ENCODE peak calls at places on chromosome 2, in four cellular contexts. One of them, this sample, is unnamed.

GRCh38 chr2:38076250-38076709 is 329 bp upstream of the CYP1B1 start:
- DNase-seq in GM23338: peak; percentile 95
- DNase-seq in GM12878: no peak
- DNase-seq in K562: no peak
- DNase-seq in this sample: no peak

GRCh38 chr2:224284134-224284946 is 117.6 kb downstream of the FAM124B start:
- DNase-seq in GM23338: peak; percentile 63
- DNase-seq in GM12878: no peak
- DNase-seq in K562: peak; percentile 6
- DNase-seq in this sample: peak; percentile 30

GRCh38 chr2:231530099-231531085 is at the start of gene NMUR1:
- DNase-seq in GM23338: peak; percentile 80
- DNase-seq in GM12878: no peak
- DNase-seq in K562: peak; percentile 83
- DNase-seq in this sample: no peak

GRCh38 chr2:121471571-121472464 is 58.9 kb upstream of the RNU4ATAC start:
- DNase-seq in GM23338: peak; percentile 36
- DNase-seq in GM12878: no peak
- DNase-seq in K562: no peak
- DNase-seq in this sample: no peak

GRCh38 chr2:57549642-57550102 is 496.9 kb upstream of the VRK2 start:
- DNase-seq in GM23338: peak; percentile 58
- DNase-seq in GM12878: peak; percentile 20
- DNase-seq in K562: no peak
- DNase-seq in this sample: no peak

GRCh38 chr2:67571785-67572718 is 174.9 kb downstream of the ETAA1 start:
- DNase-seq in GM23338: no peak
- DNase-seq in GM12878: no peak
- DNase-seq in K562: no peak
- DNase-seq in this sample: no peak

GRCh38 chr2:7288484-7288883 is 371.3 kb downstream of the RNF144A start:
- DNase-seq in GM23338: no peak
- DNase-seq in GM12878: no peak
- DNase-seq in K562: no peak
- DNase-seq in this sample: no peak

GRCh38 chr2:62293490-62294212 is 97.7 kb downstream of the B3GNT2 start:
- DNase-seq in GM23338: peak; percentile 83
- DNase-seq in GM12878: no peak
- DNase-seq in K562: no peak
- DNase-seq in this sample: no peak

GRCh38 chr2:161416633-161417427 is 733 bp downstream of the TBR1 start:
- DNase-seq in GM23338: peak; percentile 53
- DNase-seq in GM12878: no peak
- DNase-seq in K562: no peak
- DNase-seq in this sample: no peak

GRCh38 chr2:238305092-238305862 is 15.0 kb upstream of the TRAF3IP1 start:
- DNase-seq in GM23338: peak; percentile 51
- DNase-seq in GM12878: no peak
- DNase-seq in K562: no peak
- DNase-seq in this sample: no peak

GRCh38 chr2:132668986-132669853 is 785 bp downstream of the LYPD1 start:
- DNase-seq in GM23338: peak; percentile 68
- DNase-seq in GM12878: no peak
- DNase-seq in K562: no peak
- DNase-seq in this sample: no peak

GRCh38 chr2:168525020-168525419 is 68.9 kb downstream of the CERS6 start:
- DNase-seq in GM23338: peak; percentile 39
- DNase-seq in GM12878: no peak
- DNase-seq in K562: no peak
- DNase-seq in this sample: no peak

GRCh38 chr2:74499940-74500577 is 656 bp upstream of the LBX2 start:
- DNase-seq in GM23338: peak; percentile 25
- DNase-seq in GM12878: no peak
- DNase-seq in K562: no peak
- DNase-seq in this sample: no peak
- H3K4me3 ChIP-seq in GM23338: peak overlapping the region; percentile 69
- H3K4me3 ChIP-seq in GM12878: no peak overlapping the region
- H3K4me3 ChIP-seq in K562: no peak overlapping the region
- H3K4me3 ChIP-seq in this sample: peak overlapping the region; percentile 43

DNA sequence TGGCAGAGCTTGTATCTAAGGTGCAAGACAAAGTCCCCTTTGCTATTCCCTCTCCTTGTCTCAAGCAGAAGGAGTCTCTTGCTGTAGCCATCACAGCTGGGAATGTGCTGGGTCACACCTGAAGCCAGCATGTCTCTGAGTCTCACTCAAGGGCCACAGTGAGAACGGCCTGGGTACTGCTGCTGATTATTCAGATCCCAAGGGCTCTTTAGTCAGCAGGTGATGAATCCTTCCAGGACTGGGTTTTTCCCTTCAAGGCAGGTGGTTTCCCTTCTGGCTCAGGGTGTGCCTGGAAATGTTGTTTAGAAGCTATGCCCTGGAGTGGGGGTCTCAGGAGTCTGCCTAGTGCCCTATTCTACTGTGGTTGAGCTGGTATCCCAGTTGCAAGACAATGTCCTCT is 356.3 kb downstream of the PARD3B start:
- DNase-seq in GM23338: no peak
- DNase-seq in GM12878: no peak
- DNase-seq in K562: no peak
- DNase-seq in this sample: no peak
- TF ChIP-seq REST in GM23338: no peak
- TF ChIP-seq REST in GM12878: no peak
- TF ChIP-seq REST in K562: no peak
- TF ChIP-seq REST in this sample: no peak

DNA sequence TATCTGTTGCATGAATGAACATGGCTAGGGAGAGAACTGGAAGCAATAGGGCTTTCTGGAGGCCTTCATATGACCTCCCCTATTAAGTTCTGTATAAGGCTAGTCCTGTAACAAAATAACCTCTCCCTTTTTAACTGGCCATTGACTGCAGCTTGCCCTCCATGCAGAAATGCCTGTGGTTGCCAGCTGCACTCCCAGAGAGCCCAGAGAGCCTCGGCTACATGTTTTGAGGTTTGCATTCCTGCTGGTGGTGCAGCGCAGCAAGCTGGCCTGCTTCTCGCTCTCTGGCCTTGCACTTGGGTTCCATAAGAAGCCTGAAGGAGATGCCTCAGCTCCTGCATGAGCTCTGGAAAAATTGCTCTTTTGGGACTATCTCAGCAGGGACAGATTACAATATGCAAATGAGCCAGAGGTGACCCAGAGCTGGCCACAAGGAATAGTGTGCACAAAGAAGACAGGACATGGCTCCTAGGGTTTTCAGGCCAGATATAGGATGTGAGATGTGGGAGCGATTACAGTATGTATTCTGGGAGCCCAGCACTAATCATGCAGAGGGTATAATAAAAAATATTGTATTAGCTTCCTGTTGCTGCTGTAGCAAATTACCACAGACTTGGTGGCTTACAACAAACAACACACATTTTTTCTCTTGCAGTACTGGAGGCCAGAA is 186.7 kb downstream of the INSIG2 start:
- DNase-seq in GM23338: no peak
- DNase-seq in GM12878: no peak
- DNase-seq in K562: no peak
- DNase-seq in this sample: no peak
- H3K4me1 ChIP-seq in GM23338: peaks cover 3% of the 10 kb centered on the region
- H3K4me1 ChIP-seq in GM12878: no peaks in the 10 kb centered on the region
- H3K4me1 ChIP-seq in K562: no peaks in the 10 kb centered on the region
- H3K4me1 ChIP-seq in this sample: no peaks in the 10 kb centered on the region

GRCh38 chr2:127814677-127815076 is 3.7 kb upstream of the WDR33 start:
- DNase-seq in GM23338: no peak
- DNase-seq in GM12878: no peak
- DNase-seq in K562: no peak
- DNase-seq in this sample: no peak

GRCh38 chr2:127811397-127811860 is 458 bp upstream of the WDR33 start:
- DNase-seq in GM23338: peak; percentile 49
- DNase-seq in GM12878: no peak
- DNase-seq in K562: no peak
- DNase-seq in this sample: no peak

GRCh38 chr2:127810156-127810636 is 775 bp downstream of the WDR33 start:
- DNase-seq in GM23338: peak; percentile 67
- DNase-seq in GM12878: no peak
- DNase-seq in K562: no peak
- DNase-seq in this sample: no peak

GRCh38 chr2:127810637-127811396 is at the start of gene WDR33:
- DNase-seq in GM23338: peak; percentile 98
- DNase-seq in GM12878: peak; percentile 87
- DNase-seq in K562: peak; percentile 96
- DNase-seq in this sample: peak; percentile 66

DNA sequence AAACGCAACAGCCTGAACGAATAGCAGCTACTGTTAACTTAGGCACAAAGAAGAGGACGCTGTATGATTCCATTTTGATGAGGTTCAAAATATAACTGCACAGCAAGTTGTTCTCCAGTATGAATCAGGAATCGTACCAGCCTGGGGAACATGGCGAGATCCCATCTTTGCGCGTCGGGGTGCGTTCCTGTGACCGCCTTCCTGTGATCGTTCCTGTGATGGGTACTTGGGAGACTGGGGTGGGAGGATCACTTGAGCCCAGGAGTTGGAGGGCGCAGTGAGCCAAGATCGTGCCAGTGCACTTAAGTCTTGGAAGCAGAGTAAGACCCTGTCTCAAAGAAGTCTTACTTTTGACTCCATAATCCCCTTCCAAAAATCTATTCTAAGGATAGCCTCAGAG is 951 bp upstream of the WDR33 start:
- DNase-seq in GM23338: no peak
- DNase-seq in GM12878: no peak
- DNase-seq in K562: no peak
- DNase-seq in this sample: no peak
- H3K4me3 ChIP-seq in GM23338: peak overlapping the region; percentile 84
- H3K4me3 ChIP-seq in GM12878: peak overlapping the region; percentile 84
- H3K4me3 ChIP-seq in K562: peak overlapping the region; percentile 89
- H3K4me3 ChIP-seq in this sample: peak overlapping the region; percentile 84

DNA sequence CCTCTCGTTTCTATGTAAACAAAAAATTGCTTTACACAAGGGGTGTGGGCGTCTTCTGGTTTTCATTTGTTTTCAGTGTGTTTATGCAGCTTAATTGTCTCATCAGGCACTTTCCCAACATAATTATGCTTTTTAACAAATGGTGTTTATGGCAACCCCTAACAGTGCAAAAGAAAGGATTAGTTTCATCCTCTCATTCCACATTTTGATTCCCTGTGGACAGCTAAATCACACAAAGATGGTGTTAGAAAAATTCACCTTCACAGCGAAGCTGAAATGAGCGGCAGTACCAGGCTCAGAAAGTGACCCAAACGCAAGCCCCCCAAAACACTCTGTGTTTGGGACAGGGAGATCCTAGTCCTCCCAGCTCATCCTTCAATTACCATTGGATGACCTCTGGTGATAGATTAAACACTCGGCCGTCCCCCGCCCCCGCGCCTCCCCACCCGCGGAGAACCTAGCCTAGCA is 708 bp downstream of the FTCDNL1 start:
- DNase-seq in GM23338: no peak
- DNase-seq in GM12878: no peak
- DNase-seq in K562: no peak
- DNase-seq in this sample: no peak
- TF ChIP-seq REST in GM23338: no peak
- TF ChIP-seq REST in GM12878: no peak
- TF ChIP-seq REST in K562: no peak
- TF ChIP-seq REST in this sample: no peak

GRCh38 chr2:197306024-197306690 is 4.4 kb downstream of the ANKRD44 start:
- DNase-seq in GM23338: no peak
- DNase-seq in GM12878: no peak
- DNase-seq in K562: no peak
- DNase-seq in this sample: no peak

GRCh38 chr2:197307236-197307932 is 3.2 kb downstream of the ANKRD44 start:
- DNase-seq in GM23338: no peak
- DNase-seq in GM12878: no peak
- DNase-seq in K562: no peak
- DNase-seq in this sample: no peak

GRCh38 chr2:197304556-197305011 is 6.0 kb downstream of the ANKRD44 start:
- DNase-seq in GM23338: no peak
- DNase-seq in GM12878: no peak
- DNase-seq in K562: no peak
- DNase-seq in this sample: no peak

GRCh38 chr2:197307933-197308521 is 2.6 kb downstream of the ANKRD44 start:
- DNase-seq in GM23338: no peak
- DNase-seq in GM12878: no peak
- DNase-seq in K562: no peak
- DNase-seq in this sample: no peak

GRCh38 chr2:197306691-197307030 is 3.9 kb downstream of the ANKRD44 start:
- DNase-seq in GM23338: no peak
- DNase-seq in GM12878: no peak
- DNase-seq in K562: no peak
- DNase-seq in this sample: no peak
- H3K4me1 ChIP-seq in GM23338: peaks cover 11% of the 10 kb centered on the region
- H3K4me1 ChIP-seq in GM12878: peaks cover 50% of the 10 kb centered on the region
- H3K4me1 ChIP-seq in K562: no peaks in the 10 kb centered on the region
- H3K4me1 ChIP-seq in this sample: peaks cover 16% of the 10 kb centered on the region

GRCh38 chr2:130372055-130372832 is 16.4 kb downstream of the PTPN18 start:
- DNase-seq in GM23338: peak; percentile 90
- DNase-seq in GM12878: no peak
- DNase-seq in K562: peak; percentile 92
- DNase-seq in this sample: no peak

GRCh38 chr2:130373808-130374365 is 18.0 kb downstream of the PTPN18 start:
- DNase-seq in GM23338: no peak
- DNase-seq in GM12878: no peak
- DNase-seq in K562: no peak
- DNase-seq in this sample: no peak

GRCh38 chr2:130374587-130375290 is 18.9 kb downstream of the PTPN18 start:
- DNase-seq in GM23338: no peak
- DNase-seq in GM12878: no peak
- DNase-seq in K562: no peak
- DNase-seq in this sample: no peak

GRCh38 chr2:130371723-130372054 is 15.8 kb downstream of the PTPN18 start:
- DNase-seq in GM23338: no peak
- DNase-seq in GM12878: no peak
- DNase-seq in K562: no peak
- DNase-seq in this sample: no peak

DNA sequence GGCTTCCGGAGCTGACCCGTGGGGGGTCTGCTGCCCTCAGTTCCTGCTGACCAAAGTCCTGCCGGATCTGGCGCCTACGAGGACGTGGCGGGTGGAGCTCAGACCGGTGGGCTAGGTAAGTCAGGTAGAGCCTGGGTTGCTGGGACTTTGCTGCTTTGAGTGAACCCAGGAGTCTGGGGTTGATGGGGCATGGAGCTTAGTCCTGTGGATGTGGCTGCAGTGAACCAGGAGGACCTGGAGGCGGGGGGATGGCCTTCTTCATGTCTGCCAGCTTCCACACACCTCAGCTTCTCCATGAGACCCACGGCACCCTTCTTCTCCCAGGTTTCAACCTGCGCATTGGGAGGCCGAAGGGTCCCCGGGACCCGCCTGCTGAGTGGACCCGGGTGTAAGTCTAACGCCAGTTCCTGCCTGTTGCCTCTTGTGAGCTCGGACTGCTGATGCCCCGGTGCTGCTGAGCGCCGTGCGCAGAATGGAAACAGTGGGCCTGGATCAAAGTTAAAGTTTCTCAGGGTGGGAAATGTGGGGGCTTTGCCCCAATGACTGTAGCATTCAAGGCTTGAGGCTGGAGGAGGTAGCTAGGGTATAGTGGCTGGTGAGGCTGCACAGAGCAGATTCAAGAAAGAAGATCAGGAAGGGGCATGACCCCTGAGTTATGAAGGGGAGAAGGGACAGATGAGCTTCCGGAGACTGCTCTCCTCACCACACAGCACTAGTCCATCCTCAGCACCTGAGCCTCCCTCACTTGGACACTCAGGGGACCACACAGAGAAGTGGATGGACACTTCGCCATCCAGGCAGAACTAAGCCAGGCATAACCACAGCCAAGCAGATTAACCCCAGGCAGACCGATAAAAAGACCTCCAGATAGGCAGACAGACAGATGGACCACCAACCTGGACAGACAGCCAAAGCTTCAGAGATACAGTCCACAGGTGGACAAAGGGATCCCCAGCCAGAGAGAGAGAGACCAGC is 17.3 kb downstream of the PTPN18 start:
- DNase-seq in GM23338: no peak
- DNase-seq in GM12878: no peak
- DNase-seq in K562: no peak
- DNase-seq in this sample: no peak
- H3K4me3 ChIP-seq in GM23338: peak overlapping the region; percentile 89
- H3K4me3 ChIP-seq in GM12878: peak overlapping the region; percentile 94
- H3K4me3 ChIP-seq in K562: peak overlapping the region; percentile 74
- H3K4me3 ChIP-seq in this sample: peak overlapping the region; percentile 98